ENCODE peak calls at places on chromosome 6, in eight cellular contexts. S is EH, N is AG08395, P is neural crest cell, D is NCI-H2081, M is NCI-H1417, X is HFFc6, A is IMR-90. L is an unnamed sample.
A peak's percentile ranks its signal among the peaks of the same experiment; 100 is the strongest.

GRCh38 chr6:158313989-158314388 is 1.7 kb downstream of the TULP4 start:
- DNase-seq in A (no peak), M (no peak), D (no peak), N (no peak), P (no peak), S (no peak), X (no peak), L (no peak)

GRCh38 chr6:52176550-52176949 is 9.6 kb upstream of the IL17A start:
- DNase-seq in S (no peak), N (no peak), D (peak; percentile 62), M (peak; percentile 70), A (no peak), P (no peak), X (no peak), L (no peak)

GRCh38 chr6:136069119-136069518 is 181.0 kb downstream of the MTFR2 start:
- DNase-seq in A (peak; percentile 89), N (peak; percentile 70), D (no peak), P (no peak), S (peak; percentile 84), M (no peak), X (peak; percentile 76), L (peak; percentile 37)

GRCh38 chr6:166456360-166457156 is 73.8 kb upstream of the MPC1 start:
- DNase-seq in A (peak; percentile 5), N (no peak), D (peak; percentile 59), M (peak; percentile 30), S (peak; percentile 31), P (no peak), X (no peak), L (no peak)

GRCh38 chr6:11514672-11515071 is 22.9 kb upstream of the TMEM170B start:
- DNase-seq in N (no peak), P (no peak), S (no peak), D (no peak), M (no peak), X (no peak), A (no peak), L (no peak)

GRCh38 chr6:1739680-1740079 is 130.0 kb downstream of the FOXC1 start:
- DNase-seq in M (no peak), P (no peak), X (no peak), D (no peak), S (no peak), A (no peak), N (no peak), L (no peak)

GRCh38 chr6:38909020-38909730 is 139.4 kb upstream of the GLP1R start:
- DNase-seq in P (no peak), M (no peak), X (no peak), D (no peak), S (no peak), A (no peak), N (no peak), L (no peak)

GRCh38 chr6:84764332-84765049 is at the start of gene TBX18:
- DNase-seq in X (peak; percentile 99), D (peak; percentile 96), A (peak; percentile 88), N (peak; percentile 94), M (peak; percentile 96), P (peak; percentile 78), S (peak; percentile 99), L (no peak)

GRCh38 chr6:157468574-157468973 is 87.6 kb downstream of the ZDHHC14 start:
- DNase-seq in N (no peak), X (no peak), M (no peak), P (no peak), D (no peak), S (no peak), A (no peak), L (no peak)

GRCh38 chr6:166313255-166314070 is 5.3 kb upstream of the PRR18 start:
- DNase-seq in D (no peak), A (peak; percentile 45), N (peak; percentile 28), S (peak; percentile 62), P (peak; percentile 57), X (peak; percentile 13), M (peak; percentile 17), L (no peak)

GRCh38 chr6:18352842-18353241 is 34.3 kb upstream of the RNF144B start:
- DNase-seq in M (no peak), X (no peak), P (no peak), A (no peak), N (no peak), S (no peak), D (no peak), L (no peak)

GRCh38 chr6:5278047-5278446 is 16.7 kb downstream of the FARS2 start:
- DNase-seq in D (no peak), S (no peak), X (no peak), N (no peak), M (no peak), A (no peak), P (no peak), L (no peak)

GRCh38 chr6:142811923-142812322 is 133.1 kb downstream of the HIVEP2 start:
- DNase-seq in N (no peak), M (no peak), S (no peak), P (no peak), X (no peak), D (no peak), A (no peak), L (no peak)

GRCh38 chr6:21595265-21595950 is 1.9 kb downstream of the SOX4 start:
- DNase-seq in X (no peak), S (peak; percentile 29), N (no peak), M (peak; percentile 66), A (no peak), P (peak; percentile 22), D (peak; percentile 38), L (no peak)

GRCh38 chr6:143060806-143061596 is at the start of gene AIG1:
- DNase-seq in S (no peak), D (peak; percentile 54), X (no peak), A (no peak), P (peak; percentile 55), N (no peak), M (peak; percentile 84), L (no peak)

GRCh38 chr6:106334646-106335448 is 9.3 kb upstream of the ATG5 start:
- DNase-seq in D (peak; percentile 63), P (peak; percentile 15), A (peak; percentile 47), N (peak; percentile 55), M (peak; percentile 35), S (peak; percentile 55), X (peak; percentile 22), L (peak; percentile 9)

GRCh38 chr6:17032595-17033591 is 69.0 kb upstream of the STMND1 start:
- DNase-seq in P (no peak), A (peak; percentile 95), X (peak; percentile 94), D (peak; percentile 9), N (peak; percentile 88), S (peak; percentile 97), M (no peak), L (no peak)

GRCh38 chr6:157218371-157219198 is 104.7 kb downstream of the TMEM242 start:
- DNase-seq in M (no peak), N (no peak), P (no peak), S (no peak), D (no peak), A (no peak), X (no peak), L (no peak)

GRCh38 chr6:42440027-42440426 is 11.7 kb downstream of the TRERF1 start:
- DNase-seq in X (no peak), D (no peak), S (no peak), M (no peak), A (peak; percentile 26), N (no peak), P (no peak), L (no peak)

GRCh38 chr6:13407709-13408695 is 79.4 kb downstream of the GFOD1 start:
- DNase-seq in X (peak; percentile 74), M (no peak), D (no peak), S (peak; percentile 75), A (peak; percentile 87), N (peak; percentile 56), P (no peak), L (no peak)

GRCh38 chr6:150494236-150494635 is 105.4 kb upstream of the PLEKHG1 start:
- DNase-seq in D (no peak), S (no peak), M (no peak), A (no peak), N (no peak), P (no peak), X (no peak), L (no peak)

GRCh38 chr6:31761343-31761742 is 1.1 kb upstream of the SAPCD1 start:
- DNase-seq in A (no peak), N (no peak), X (no peak), S (no peak), M (no peak), D (no peak), P (no peak), L (no peak)

GRCh38 chr6:53464942-53465460 is 79.9 kb downstream of the GCLC start:
- DNase-seq in X (no peak), S (peak; percentile 42), P (no peak), M (no peak), D (no peak), N (peak; percentile 17), A (peak; percentile 10), L (no peak)

GRCh38 chr6:80446454-80447045 is 340.1 kb downstream of the BCKDHB start:
- DNase-seq in N (no peak), A (no peak), M (no peak), S (peak; percentile 75), D (no peak), X (no peak), P (no peak), L (no peak)

GRCh38 chr6:28922841-28923317 is 906 bp downstream of the TRIM27 start:
- DNase-seq in X (peak; percentile 19), P (peak; percentile 10), D (peak; percentile 51), S (peak; percentile 62), N (peak; percentile 28), M (no peak), A (peak; percentile 31), L (peak; percentile 43)

GRCh38 chr6:55794136-55794812 is 81.1 kb downstream of the BMP5 start:
- DNase-seq in S (peak; percentile 3), N (peak; percentile 42), X (no peak), D (no peak), P (no peak), M (no peak), A (peak; percentile 70), L (peak; percentile 13)

GRCh38 chr6:166464418-166465400 is 82.0 kb upstream of the MPC1 start:
- DNase-seq in A (no peak), M (no peak), X (no peak), S (no peak), D (no peak), P (no peak), N (no peak), L (no peak)

L was measured in SW 1271.